ENCODE peak calls at places on chromosomes 5 and 9, in five cellular contexts. U is hippocampal formation, Y is NB4, N is T-helper 22 cell, H is C1 segment of cervical spinal cord. M is an unnamed sample.
A peak's percentile ranks its signal among the peaks of the same experiment; 100 is the strongest.

GRCh38 chr5:63603996-63604395 is 358.2 kb downstream of the HTR1A start:
- DNase-seq in U (no peak), Y (no peak), N (no peak), H (no peak), M (no peak)

GRCh38 chr5:50593681-50594080 is 72.8 kb upstream of the PARP8 start:
- DNase-seq in U (no peak), Y (peak; percentile 27), N (no peak), H (no peak), M (no peak)

GRCh38 chr5:127812570-127812969 is 109.4 kb downstream of the CCDC192 start:
- DNase-seq in U (no peak), Y (no peak), N (no peak), H (no peak), M (no peak)

GRCh38 chr5:116002116-116002906 is 30.0 kb upstream of the ARL14EPL start:
- DNase-seq in U (no peak), Y (no peak), N (no peak), H (no peak), M (no peak)

GRCh38 chr5:73160239-73160671 is 12.7 kb upstream of the TMEM174 start:
- DNase-seq in U (no peak), Y (peak; percentile 71), N (no peak), H (no peak), M (no peak)

GRCh38 chr5:121175986-121176385 is 675.7 kb upstream of the FTMT start:
- DNase-seq in U (no peak), Y (no peak), N (no peak), H (no peak), M (no peak)

GRCh38 chr9:127077658-127077975 is 44.8 kb downstream of the ANGPTL2 start:
- DNase-seq in U (no peak), Y (no peak), N (no peak), H (no peak), M (no peak)

GRCh38 chr9:75197521-75197920 is 109.2 kb downstream of the OSTF1 start:
- DNase-seq in U (no peak), Y (no peak), N (no peak), H (no peak), M (peak; percentile 69)

GRCh38 chr5:53819482-53819881 is 259.0 kb downstream of the NDUFS4 start:
- DNase-seq in U (no peak), Y (peak; percentile 2), N (no peak), H (no peak), M (no peak)

GRCh38 chr9:111876179-111876578 is 20.4 kb upstream of the UGCG start:
- DNase-seq in U (no peak), Y (no peak), N (no peak), H (no peak), M (no peak)

GRCh38 chr5:93151121-93151520 is 429.9 kb downstream of the NR2F1-AS1 start:
- DNase-seq in U (no peak), Y (no peak), N (no peak), H (no peak), M (no peak)

GRCh38 chr5:141680751-141681201 is 1.3 kb downstream of the ARAP3 start:
- DNase-seq in U (no peak), Y (peak; percentile 18), N (no peak), H (no peak), M (peak; percentile 66)